ENCODE peak calls at places on chromosomes 16 and 17, in six cellular contexts. One of them, this sample, is unnamed.

GRCh38 chr16:89207993-89208392 is 7.7 kb upstream of the SLC22A31 start:
- DNase-seq in DND-41: no peak
- DNase-seq in AG10803: no peak
- DNase-seq in cardiac muscle cell: no peak
- DNase-seq in neural crest cell: no peak
- DNase-seq in A549: no peak
- DNase-seq in this sample: no peak

GRCh38 chr16:87543436-87544191 is 50.8 kb upstream of the ZCCHC14 start:
- DNase-seq in AG10803: no peak
- DNase-seq in neural crest cell: no peak
- DNase-seq in DND-41: no peak
- DNase-seq in A549: no peak
- DNase-seq in cardiac muscle cell: no peak
- DNase-seq in this sample: no peak

GRCh38 chr17:19573075-19573474 is 39.4 kb downstream of the SLC47A1 start:
- DNase-seq in A549: no peak
- DNase-seq in cardiac muscle cell: no peak
- DNase-seq in DND-41: no peak
- DNase-seq in AG10803: no peak
- DNase-seq in neural crest cell: no peak
- DNase-seq in this sample: no peak

GRCh38 chr16:9484901-9485300 is 393.5 kb downstream of the HAPSTR1 start:
- DNase-seq in A549: no peak
- DNase-seq in AG10803: no peak
- DNase-seq in cardiac muscle cell: no peak
- DNase-seq in neural crest cell: no peak
- DNase-seq in DND-41: no peak
- DNase-seq in this sample: no peak

GRCh38 chr16:88681084-88681680 is 5.1 kb downstream of the SNAI3 start:
- DNase-seq in cardiac muscle cell: no peak
- DNase-seq in neural crest cell: no peak
- DNase-seq in AG10803: no peak
- DNase-seq in A549: peak
- DNase-seq in DND-41: no peak
- DNase-seq in this sample: peak

GRCh38 chr17:77189148-77189547 is 48.4 kb downstream of the SEC14L1 start:
- DNase-seq in DND-41: no peak
- DNase-seq in A549: no peak
- DNase-seq in neural crest cell: no peak
- DNase-seq in AG10803: no peak
- DNase-seq in cardiac muscle cell: no peak
- DNase-seq in this sample: no peak

GRCh38 chr16:83363521-83363920 is 444.3 kb upstream of the HSBP1 start:
- DNase-seq in A549: no peak
- DNase-seq in AG10803: peak
- DNase-seq in DND-41: no peak
- DNase-seq in cardiac muscle cell: no peak
- DNase-seq in neural crest cell: no peak
- DNase-seq in this sample: no peak

GRCh38 chr17:56595831-56596740 is 2.6 kb downstream of the NOG start:
- DNase-seq in cardiac muscle cell: peak
- DNase-seq in neural crest cell: peak
- DNase-seq in AG10803: no peak
- DNase-seq in DND-41: no peak
- DNase-seq in A549: no peak
- DNase-seq in this sample: no peak

GRCh38 chr17:43832168-43832975 is 574 bp downstream of the MPP3 start:
- DNase-seq in cardiac muscle cell: peak
- DNase-seq in DND-41: no peak
- DNase-seq in A549: peak
- DNase-seq in AG10803: peak
- DNase-seq in neural crest cell: peak
- DNase-seq in this sample: no peak

GRCh38 chr16:30703971-30704370 is 5.0 kb downstream of the SRCAP start:
- DNase-seq in AG10803: no peak
- DNase-seq in A549: no peak
- DNase-seq in neural crest cell: no peak
- DNase-seq in DND-41: no peak
- DNase-seq in cardiac muscle cell: no peak
- DNase-seq in this sample: no peak

GRCh38 chr17:75822119-75822799 is 21.9 kb downstream of the UNC13D start:
- DNase-seq in cardiac muscle cell: no peak
- DNase-seq in DND-41: no peak
- DNase-seq in neural crest cell: no peak
- DNase-seq in AG10803: no peak
- DNase-seq in A549: no peak
- DNase-seq in this sample: no peak

GRCh38 chr16:87580855-87581261 is 21.4 kb upstream of the JPH3 start:
- DNase-seq in AG10803: peak
- DNase-seq in A549: peak
- DNase-seq in neural crest cell: no peak
- DNase-seq in cardiac muscle cell: no peak
- DNase-seq in DND-41: no peak
- DNase-seq in this sample: no peak

GRCh38 chr17:31674305-31674704 is 184.7 kb downstream of the COPRS start:
- DNase-seq in cardiac muscle cell: no peak
- DNase-seq in A549: no peak
- DNase-seq in AG10803: peak
- DNase-seq in neural crest cell: no peak
- DNase-seq in DND-41: no peak
- DNase-seq in this sample: no peak

GRCh38 chr16:89721644-89722391 is 481 bp downstream of the ZNF276 start:
- DNase-seq in DND-41: peak
- DNase-seq in AG10803: peak
- DNase-seq in cardiac muscle cell: peak
- DNase-seq in neural crest cell: no peak
- DNase-seq in A549: peak
- DNase-seq in this sample: peak

GRCh38 chr17:17988427-17988945 is 15.8 kb downstream of the DRC3 start:
- DNase-seq in neural crest cell: no peak
- DNase-seq in DND-41: no peak
- DNase-seq in AG10803: no peak
- DNase-seq in cardiac muscle cell: no peak
- DNase-seq in A549: no peak
- DNase-seq in this sample: no peak

GRCh38 chr16:73047536-73048291 is at the start of gene ZFHX3:
- DNase-seq in neural crest cell: peak
- DNase-seq in A549: peak
- DNase-seq in cardiac muscle cell: peak
- DNase-seq in AG10803: peak
- DNase-seq in DND-41: peak
- DNase-seq in this sample: no peak

GRCh38 chr17:6075845-6076244 is 5.7 kb downstream of the WSCD1 start:
- DNase-seq in A549: no peak
- DNase-seq in DND-41: no peak
- DNase-seq in cardiac muscle cell: no peak
- DNase-seq in neural crest cell: no peak
- DNase-seq in AG10803: no peak
- DNase-seq in this sample: no peak

GRCh38 chr16:49836218-49836617 is 19.7 kb downstream of the ZNF423 start:
- DNase-seq in A549: no peak
- DNase-seq in neural crest cell: no peak
- DNase-seq in AG10803: no peak
- DNase-seq in DND-41: no peak
- DNase-seq in cardiac muscle cell: no peak
- DNase-seq in this sample: no peak

GRCh38 chr17:65222216-65222738 is 85.1 kb downstream of the RGS9 start:
- DNase-seq in DND-41: no peak
- DNase-seq in A549: no peak
- DNase-seq in cardiac muscle cell: no peak
- DNase-seq in neural crest cell: no peak
- DNase-seq in AG10803: peak
- DNase-seq in this sample: no peak

GRCh38 chr17:65220732-65221131 is 83.6 kb downstream of the RGS9 start:
- DNase-seq in neural crest cell: no peak
- DNase-seq in A549: no peak
- DNase-seq in AG10803: peak
- DNase-seq in DND-41: no peak
- DNase-seq in cardiac muscle cell: no peak
- DNase-seq in this sample: no peak

GRCh38 chr17:65219707-65220106 is 82.5 kb downstream of the RGS9 start:
- DNase-seq in DND-41: no peak
- DNase-seq in A549: no peak
- DNase-seq in AG10803: no peak
- DNase-seq in cardiac muscle cell: no peak
- DNase-seq in neural crest cell: no peak
- DNase-seq in this sample: no peak

GRCh38 chr17:65218261-65218660 is 81.1 kb downstream of the RGS9 start:
- DNase-seq in cardiac muscle cell: no peak
- DNase-seq in neural crest cell: no peak
- DNase-seq in A549: no peak
- DNase-seq in AG10803: no peak
- DNase-seq in DND-41: no peak
- DNase-seq in this sample: no peak

DNA sequence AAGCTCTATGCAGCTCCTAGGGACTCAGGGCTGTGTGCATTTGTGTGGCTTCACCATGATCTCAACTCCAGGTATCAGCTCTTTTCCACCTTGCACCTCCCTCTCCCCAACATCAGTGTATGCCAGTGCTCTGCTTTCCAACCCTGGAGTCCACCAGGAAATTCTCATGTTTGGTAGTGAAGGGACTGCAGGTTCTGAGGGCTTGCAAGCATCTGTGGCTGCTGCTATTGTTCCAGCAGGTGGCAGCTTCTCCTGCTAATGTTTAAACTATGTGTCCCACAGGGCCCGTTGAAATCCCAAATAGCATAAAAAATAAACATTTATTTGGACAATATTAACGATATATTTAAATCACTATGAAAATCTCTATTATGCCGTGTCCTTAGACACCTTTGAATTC is 82.0 kb downstream of the RGS9 start:
- DNase-seq in neural crest cell: no peak
- DNase-seq in DND-41: no peak
- DNase-seq in A549: peak
- DNase-seq in AG10803: no peak
- DNase-seq in cardiac muscle cell: no peak
- DNase-seq in this sample: no peak
- TF ChIP-seq CTCF in neural crest cell: peak
- TF ChIP-seq CTCF in DND-41: peak
- TF ChIP-seq CTCF in A549: peak
- TF ChIP-seq CTCF in AG10803: peak
- TF ChIP-seq CTCF in cardiac muscle cell: peak
- TF ChIP-seq CTCF in this sample: no peak

GRCh38 chr17:61353211-61353610 is 46.4 kb upstream of the TBX2 start:
- DNase-seq in cardiac muscle cell: no peak
- DNase-seq in neural crest cell: no peak
- DNase-seq in DND-41: no peak
- DNase-seq in AG10803: no peak
- DNase-seq in A549: no peak
- DNase-seq in this sample: no peak

GRCh38 chr17:61352771-61353170 is 46.9 kb upstream of the TBX2 start:
- DNase-seq in AG10803: no peak
- DNase-seq in A549: no peak
- DNase-seq in cardiac muscle cell: no peak
- DNase-seq in DND-41: no peak
- DNase-seq in neural crest cell: no peak
- DNase-seq in this sample: no peak

GRCh38 chr17:61353615-61354014 is 46.0 kb upstream of the TBX2 start:
- DNase-seq in AG10803: no peak
- DNase-seq in neural crest cell: no peak
- DNase-seq in A549: no peak
- DNase-seq in cardiac muscle cell: no peak
- DNase-seq in DND-41: no peak
- DNase-seq in this sample: no peak

GRCh38 chr17:61355475-61355874 is 44.2 kb upstream of the TBX2 start:
- DNase-seq in DND-41: no peak
- DNase-seq in neural crest cell: no peak
- DNase-seq in AG10803: no peak
- DNase-seq in A549: no peak
- DNase-seq in cardiac muscle cell: no peak
- DNase-seq in this sample: no peak

GRCh38 chr17:61354895-61355294 is 44.7 kb upstream of the TBX2 start:
- DNase-seq in A549: no peak
- DNase-seq in neural crest cell: no peak
- DNase-seq in cardiac muscle cell: peak
- DNase-seq in AG10803: no peak
- DNase-seq in DND-41: no peak
- DNase-seq in this sample: no peak
- TF ChIP-seq CTCF in A549: no peak
- TF ChIP-seq CTCF in neural crest cell: no peak
- TF ChIP-seq CTCF in cardiac muscle cell: no peak
- TF ChIP-seq CTCF in AG10803: no peak
- TF ChIP-seq CTCF in DND-41: no peak
- TF ChIP-seq CTCF in this sample: no peak

GRCh38 chr17:2064980-2065785 is 10.3 kb downstream of the HIC1 start:
- DNase-seq in A549: peak
- DNase-seq in AG10803: peak
- DNase-seq in cardiac muscle cell: no peak
- DNase-seq in DND-41: peak
- DNase-seq in neural crest cell: no peak
- DNase-seq in this sample: no peak
- TF ChIP-seq CTCF in A549: peak
- TF ChIP-seq CTCF in AG10803: peak
- TF ChIP-seq CTCF in cardiac muscle cell: peak
- TF ChIP-seq CTCF in DND-41: peak
- TF ChIP-seq CTCF in neural crest cell: peak
- TF ChIP-seq CTCF in this sample: no peak

GRCh38 chr17:11294826-11295225 is 53.8 kb downstream of the SHISA6 start:
- DNase-seq in AG10803: no peak
- DNase-seq in cardiac muscle cell: no peak
- DNase-seq in DND-41: no peak
- DNase-seq in A549: no peak
- DNase-seq in neural crest cell: no peak
- DNase-seq in this sample: no peak

GRCh38 chr17:11292491-11292890 is 51.5 kb downstream of the SHISA6 start:
- DNase-seq in cardiac muscle cell: no peak
- DNase-seq in neural crest cell: no peak
- DNase-seq in DND-41: no peak
- DNase-seq in AG10803: no peak
- DNase-seq in A549: no peak
- DNase-seq in this sample: no peak

GRCh38 chr17:11296994-11297393 is 56.0 kb downstream of the SHISA6 start:
- DNase-seq in AG10803: no peak
- DNase-seq in A549: peak
- DNase-seq in DND-41: no peak
- DNase-seq in cardiac muscle cell: peak
- DNase-seq in neural crest cell: no peak
- DNase-seq in this sample: no peak

GRCh38 chr17:11290814-11291213 is 49.8 kb downstream of the SHISA6 start:
- DNase-seq in cardiac muscle cell: no peak
- DNase-seq in A549: no peak
- DNase-seq in neural crest cell: no peak
- DNase-seq in AG10803: no peak
- DNase-seq in DND-41: no peak
- DNase-seq in this sample: no peak

DNA sequence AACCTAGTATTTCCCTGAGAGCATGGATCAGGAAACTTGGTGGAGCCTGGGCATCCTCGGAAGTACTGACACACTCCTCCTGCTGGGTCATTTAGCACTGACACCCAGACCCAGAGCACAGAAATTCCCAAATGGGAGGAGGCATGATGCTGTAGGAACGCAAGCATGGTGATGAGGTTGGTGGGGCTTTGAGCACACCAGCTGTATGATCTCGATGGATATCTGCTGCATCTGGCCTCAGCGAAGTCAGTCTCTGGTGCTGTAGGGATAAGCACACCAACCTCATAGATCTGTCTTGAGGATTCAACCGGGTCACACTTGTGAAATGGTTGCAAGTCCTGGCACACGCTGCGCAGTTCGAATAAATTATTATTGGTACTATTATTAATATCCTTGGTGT is 52.5 kb downstream of the SHISA6 start:
- DNase-seq in AG10803: no peak
- DNase-seq in neural crest cell: no peak
- DNase-seq in DND-41: no peak
- DNase-seq in A549: no peak
- DNase-seq in cardiac muscle cell: no peak
- DNase-seq in this sample: no peak
- TF ChIP-seq CTCF in AG10803: no peak
- TF ChIP-seq CTCF in neural crest cell: no peak
- TF ChIP-seq CTCF in DND-41: no peak
- TF ChIP-seq CTCF in A549: no peak
- TF ChIP-seq CTCF in cardiac muscle cell: no peak
- TF ChIP-seq CTCF in this sample: no peak